ENCODE peak calls at places on chromosomes 2 and 18, in nine cellular contexts. T, R, G, C, V, Z, L, D and F are unnamed samples.

GRCh38 chr2:195622966-195623365 is 34.1 kb upstream of the SLC39A10 start:
- DNase-seq in T (no peak), R (no peak), G (no peak), C (no peak), V (peak), Z (no peak), L (no peak), D (no peak), F (no peak)

GRCh38 chr2:120992791-120993555 is 257.3 kb downstream of the GLI2 start:
- DNase-seq in T (no peak), R (no peak), G (no peak), C (no peak), V (no peak), Z (no peak), L (peak), D (no peak), F (no peak)

GRCh38 chr2:185942855-185943254 is 204.3 kb downstream of the FSIP2 start:
- DNase-seq in T (no peak), R (no peak), G (no peak), C (no peak), V (no peak), Z (no peak), L (no peak), D (no peak), F (no peak)

GRCh38 chr18:79393181-79393598 is 2.5 kb upstream of the NFATC1 start:
- DNase-seq in T (no peak), R (no peak), G (no peak), C (no peak), V (no peak), Z (peak), L (peak), D (no peak), F (no peak)

GRCh38 chr2:232330068-232330999 is 48.2 kb upstream of the ALPP start:
- DNase-seq in T (no peak), R (peak), G (no peak), C (no peak), V (peak), Z (no peak), L (peak), D (no peak), F (no peak)

GRCh38 chr18:48875942-48876511 is 74.7 kb downstream of the SMAD7 start:
- DNase-seq in T (no peak), R (peak), G (no peak), C (no peak), V (peak), Z (no peak), L (no peak), D (no peak), F (peak)

GRCh38 chr18:56431551-56431950 is 206.8 kb downstream of the TXNL1 start:
- DNase-seq in T (no peak), R (no peak), G (no peak), C (no peak), V (peak), Z (no peak), L (no peak), D (no peak), F (peak)

GRCh38 chr18:57846258-57846657 is 43.1 kb upstream of the ATP8B1 start:
- DNase-seq in T (no peak), R (no peak), G (no peak), C (no peak), V (peak), Z (no peak), L (no peak), D (no peak), F (no peak)

GRCh38 chr2:238963970-238964331 is 116.1 kb downstream of the TWIST2 start:
- DNase-seq in T (no peak), R (no peak), G (no peak), C (no peak), V (no peak), Z (no peak), L (no peak), D (no peak), F (no peak)

GRCh38 chr2:215138466-215138865 is at the start of gene ABCA12:
- DNase-seq in T (no peak), R (no peak), G (no peak), C (no peak), V (peak), Z (no peak), L (no peak), D (no peak), F (no peak)

GRCh38 chr2:187055463-187055862 is 206.5 kb upstream of the ZSWIM2 start:
- DNase-seq in T (no peak), R (no peak), G (no peak), C (no peak), V (peak), Z (no peak), L (no peak), D (no peak), F (no peak)

GRCh38 chr2:200862532-200863000 is 1.9 kb downstream of the CLK1 start:
- DNase-seq in T (peak), R (no peak), G (peak), C (peak), V (peak), Z (peak), L (no peak), D (no peak), F (peak)

GRCh38 chr2:58899692-58900091 is 658.6 kb upstream of the FANCL start:
- DNase-seq in T (no peak), R (no peak), G (no peak), C (no peak), V (no peak), Z (no peak), L (no peak), D (no peak), F (no peak)

GRCh38 chr2:232454630-232455029 is 1.3 kb upstream of the ALPI start:
- DNase-seq in T (no peak), R (peak), G (no peak), C (no peak), V (no peak), Z (no peak), L (no peak), D (no peak), F (no peak)

GRCh38 chr18:28189400-28190239 is 12.7 kb upstream of the CDH2 start:
- DNase-seq in T (peak), R (no peak), G (no peak), C (no peak), V (peak), Z (peak), L (no peak), D (no peak), F (peak)

GRCh38 chr2:173672573-173673340 is 292.4 kb downstream of the SP3 start:
- DNase-seq in T (no peak), R (no peak), G (no peak), C (no peak), V (no peak), Z (no peak), L (no peak), D (no peak), F (no peak)

GRCh38 chr2:202588647-202589581 is 45.9 kb upstream of the FAM117B start:
- DNase-seq in T (peak), R (peak), G (peak), C (peak), V (peak), Z (peak), L (peak), D (peak), F (peak)

GRCh38 chr2:30732376-30732775 is 74.9 kb downstream of the CAPN13 start:
- DNase-seq in T (no peak), R (no peak), G (no peak), C (no peak), V (no peak), Z (no peak), L (no peak), D (no peak), F (no peak)

GRCh38 chr2:174591740-174592139 is 5.9 kb downstream of the WIPF1 start:
- DNase-seq in T (no peak), R (no peak), G (no peak), C (no peak), V (no peak), Z (no peak), L (no peak), D (no peak), F (no peak)

GRCh38 chr18:62827397-62827796 is 112.1 kb downstream of the PHLPP1 start:
- DNase-seq in T (no peak), R (no peak), G (no peak), C (no peak), V (no peak), Z (no peak), L (no peak), D (no peak), F (no peak)

GRCh38 chr18:45839415-45840395 is 14.2 kb downstream of the SIGLEC15 start:
- DNase-seq in T (peak), R (no peak), G (peak), C (no peak), V (peak), Z (peak), L (no peak), D (no peak), F (no peak)

GRCh38 chr2:173866858-173867620 is 98.1 kb downstream of the SP3 start:
- DNase-seq in T (no peak), R (no peak), G (no peak), C (no peak), V (no peak), Z (no peak), L (no peak), D (no peak), F (peak)

GRCh38 chr2:146228659-146229058 is 1616.2 kb upstream of the ACVR2A start:
- DNase-seq in T (no peak), R (no peak), G (no peak), C (no peak), V (no peak), Z (no peak), L (no peak), D (no peak), F (no peak)

GRCh38 chr2:209456489-209456888 is 32.6 kb downstream of the MAP2 start:
- DNase-seq in T (no peak), R (no peak), G (no peak), C (no peak), V (no peak), Z (no peak), L (no peak), D (no peak), F (no peak)

GRCh38 chr18:35155403-35156117 is 85.3 kb upstream of the ZNF397 start:
- DNase-seq in T (no peak), R (no peak), G (no peak), C (no peak), V (no peak), Z (no peak), L (no peak), D (no peak), F (no peak)